ENCODE peak calls at places on chromosome 18, in four cellular contexts. T is HFFc6; U is effector memory CD8-positive, alpha-beta T cell; L is HFF-Myc. I is an unnamed sample.

GRCh38 chr18:12287131-12287681 is 20.8 kb upstream of the TUBB6 start:
- DNase-seq in T (no peak), U (no peak), L (no peak), I (no peak)

GRCh38 chr18:47163241-47163640 is 12.9 kb downstream of the IER3IP1 start:
- DNase-seq in T (peak), U (no peak), L (no peak), I (no peak)

GRCh38 chr18:78192044-78192443 is 787.6 kb upstream of the SALL3 start:
- DNase-seq in T (no peak), U (no peak), L (no peak), I (no peak)

GRCh38 chr18:11258014-11258413 is 108.6 kb upstream of the PIEZO2 start:
- DNase-seq in T (no peak), U (no peak), L (no peak), I (peak)

GRCh38 chr18:2994603-2995432 is 18.1 kb downstream of the LPIN2 start:
- DNase-seq in T (no peak), U (peak), L (no peak), I (no peak)

GRCh38 chr18:7754725-7755181 is 187.6 kb downstream of the PTPRM start:
- DNase-seq in T (no peak), U (no peak), L (no peak), I (no peak)

GRCh38 chr18:9965711-9966624 is 52.2 kb downstream of the VAPA start:
- DNase-seq in T (no peak), U (no peak), L (no peak), I (no peak)

GRCh38 chr18:23307567-23308295 is 145.4 kb upstream of the RIOK3 start:
- DNase-seq in T (peak), U (no peak), L (no peak), I (no peak)

GRCh38 chr18:70293166-70293565 is 4.3 kb downstream of the SOCS6 start:
- DNase-seq in T (no peak), U (no peak), L (no peak), I (no peak)

GRCh38 chr18:79459946-79460345 is 64.2 kb downstream of the NFATC1 start:
- DNase-seq in T (no peak), U (no peak), L (no peak), I (no peak)

GRCh38 chr18:40293311-40293710 is 1661.7 kb upstream of the PIK3C3 start:
- DNase-seq in T (no peak), U (no peak), L (no peak), I (no peak)

GRCh38 chr18:48032876-48033769 is 102.7 kb upstream of the SMAD2 start:
- DNase-seq in T (peak), U (no peak), L (no peak), I (no peak)

GRCh38 chr18:25726278-25726677 is 364.1 kb downstream of the SS18 start:
- DNase-seq in T (no peak), U (no peak), L (peak), I (no peak)